ENCODE peak calls at places on chromosome 20, in eight cellular contexts. One of them, this sample, is unnamed.
A peak's percentile ranks its signal among the peaks of the same experiment; 100 is the strongest.

GRCh38 chr20:62280303-62280702 is 22.5 kb upstream of the ADRM1 start:
- DNase-seq in cardiac fibroblast: no peak
- DNase-seq in H9: no peak
- DNase-seq in IMR-90: no peak
- DNase-seq in uterus: no peak
- DNase-seq in psoas muscle: no peak
- DNase-seq in omental fat pad: no peak
- DNase-seq in activated CD8-positive, alpha-beta T cell treated with anti-CD3 and anti-CD28 coated beads for 36 hours: no peak
- DNase-seq in this sample: no peak

GRCh38 chr20:61925555-61926252 is 140.0 kb downstream of the TAF4 start:
- DNase-seq in cardiac fibroblast: peak; percentile 76
- DNase-seq in H9: no peak
- DNase-seq in IMR-90: peak; percentile 65
- DNase-seq in uterus: no peak
- DNase-seq in psoas muscle: peak; percentile 36
- DNase-seq in omental fat pad: no peak
- DNase-seq in activated CD8-positive, alpha-beta T cell treated with anti-CD3 and anti-CD28 coated beads for 36 hours: no peak
- DNase-seq in this sample: no peak

GRCh38 chr20:24070679-24071078 is 82.1 kb upstream of the GGTLC1 start:
- DNase-seq in cardiac fibroblast: no peak
- DNase-seq in H9: no peak
- DNase-seq in IMR-90: no peak
- DNase-seq in uterus: no peak
- DNase-seq in psoas muscle: no peak
- DNase-seq in omental fat pad: no peak
- DNase-seq in activated CD8-positive, alpha-beta T cell treated with anti-CD3 and anti-CD28 coated beads for 36 hours: no peak
- DNase-seq in this sample: no peak

GRCh38 chr20:58242824-58243223 is 14.4 kb upstream of the ANKRD60 start:
- DNase-seq in cardiac fibroblast: no peak
- DNase-seq in H9: no peak
- DNase-seq in IMR-90: no peak
- DNase-seq in uterus: no peak
- DNase-seq in psoas muscle: no peak
- DNase-seq in omental fat pad: no peak
- DNase-seq in activated CD8-positive, alpha-beta T cell treated with anti-CD3 and anti-CD28 coated beads for 36 hours: no peak
- DNase-seq in this sample: no peak

GRCh38 chr20:14861028-14861699 is 523.8 kb upstream of the FLRT3 start:
- DNase-seq in cardiac fibroblast: no peak
- DNase-seq in H9: no peak
- DNase-seq in IMR-90: no peak
- DNase-seq in uterus: no peak
- DNase-seq in psoas muscle: no peak
- DNase-seq in omental fat pad: no peak
- DNase-seq in activated CD8-positive, alpha-beta T cell treated with anti-CD3 and anti-CD28 coated beads for 36 hours: no peak
- DNase-seq in this sample: no peak

GRCh38 chr20:57281900-57282299 is 15.5 kb upstream of the BMP7 start:
- DNase-seq in cardiac fibroblast: no peak
- DNase-seq in H9: no peak
- DNase-seq in IMR-90: no peak
- DNase-seq in uterus: no peak
- DNase-seq in psoas muscle: no peak
- DNase-seq in omental fat pad: no peak
- DNase-seq in activated CD8-positive, alpha-beta T cell treated with anti-CD3 and anti-CD28 coated beads for 36 hours: no peak
- DNase-seq in this sample: no peak

GRCh38 chr20:1810926-1811620 is 84.1 kb upstream of the SIRPA start:
- DNase-seq in cardiac fibroblast: peak; percentile 47
- DNase-seq in H9: no peak
- DNase-seq in IMR-90: peak; percentile 72
- DNase-seq in uterus: no peak
- DNase-seq in psoas muscle: no peak
- DNase-seq in omental fat pad: no peak
- DNase-seq in activated CD8-positive, alpha-beta T cell treated with anti-CD3 and anti-CD28 coated beads for 36 hours: no peak
- DNase-seq in this sample: no peak

GRCh38 chr20:18577942-18578341 is 9.9 kb upstream of the DTD1 start:
- DNase-seq in cardiac fibroblast: no peak
- DNase-seq in H9: no peak
- DNase-seq in IMR-90: no peak
- DNase-seq in uterus: no peak
- DNase-seq in psoas muscle: no peak
- DNase-seq in omental fat pad: no peak
- DNase-seq in activated CD8-positive, alpha-beta T cell treated with anti-CD3 and anti-CD28 coated beads for 36 hours: no peak
- DNase-seq in this sample: no peak

GRCh38 chr20:31570735-31571617 is 34.1 kb upstream of the ID1 start:
- DNase-seq in cardiac fibroblast: no peak
- DNase-seq in H9: no peak
- DNase-seq in IMR-90: no peak
- DNase-seq in uterus: no peak
- DNase-seq in psoas muscle: no peak
- DNase-seq in omental fat pad: no peak
- DNase-seq in activated CD8-positive, alpha-beta T cell treated with anti-CD3 and anti-CD28 coated beads for 36 hours: no peak
- DNase-seq in this sample: no peak

GRCh38 chr20:63955281-63955845 is 853 bp downstream of the UCKL1 start:
- DNase-seq in cardiac fibroblast: peak; percentile 31
- DNase-seq in H9: no peak
- DNase-seq in IMR-90: no peak
- DNase-seq in uterus: no peak
- DNase-seq in psoas muscle: no peak
- DNase-seq in omental fat pad: no peak
- DNase-seq in activated CD8-positive, alpha-beta T cell treated with anti-CD3 and anti-CD28 coated beads for 36 hours: no peak
- DNase-seq in this sample: peak; percentile 68

GRCh38 chr20:4749326-4749725 is 27.6 kb downstream of the PRND start:
- DNase-seq in cardiac fibroblast: no peak
- DNase-seq in H9: no peak
- DNase-seq in IMR-90: no peak
- DNase-seq in uterus: no peak
- DNase-seq in psoas muscle: no peak
- DNase-seq in omental fat pad: no peak
- DNase-seq in activated CD8-positive, alpha-beta T cell treated with anti-CD3 and anti-CD28 coated beads for 36 hours: no peak
- DNase-seq in this sample: no peak

GRCh38 chr20:36343641-36344040 is 37.5 kb downstream of the DLGAP4 start:
- DNase-seq in cardiac fibroblast: no peak
- DNase-seq in H9: no peak
- DNase-seq in IMR-90: no peak
- DNase-seq in uterus: no peak
- DNase-seq in psoas muscle: no peak
- DNase-seq in omental fat pad: no peak
- DNase-seq in activated CD8-positive, alpha-beta T cell treated with anti-CD3 and anti-CD28 coated beads for 36 hours: no peak
- DNase-seq in this sample: no peak

DNA sequence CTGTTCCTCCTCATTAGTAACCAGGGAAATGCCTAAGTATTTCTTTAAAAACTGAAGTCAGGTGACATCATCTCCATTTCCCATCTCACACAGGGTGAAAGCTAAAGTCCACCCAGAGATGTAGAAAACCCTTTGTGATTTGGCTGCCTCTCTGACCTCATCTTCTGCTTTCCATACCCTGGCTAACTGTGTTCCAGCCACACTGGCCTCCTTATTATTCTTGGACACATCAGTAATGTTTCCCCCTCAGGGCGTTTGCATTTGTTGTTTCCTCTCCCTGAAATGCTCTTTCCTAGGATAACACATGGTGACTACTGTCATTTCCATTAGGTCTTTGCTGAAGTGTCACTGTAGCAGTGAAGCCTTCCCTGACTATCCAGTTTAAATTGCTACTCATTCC is 40.3 kb downstream of the ESF1 start:
- DNase-seq in cardiac fibroblast: peak; percentile 27
- DNase-seq in H9: no peak
- DNase-seq in IMR-90: no peak
- DNase-seq in uterus: no peak
- DNase-seq in psoas muscle: no peak
- DNase-seq in omental fat pad: no peak
- DNase-seq in activated CD8-positive, alpha-beta T cell treated with anti-CD3 and anti-CD28 coated beads for 36 hours: no peak
- DNase-seq in this sample: no peak
- TF ChIP-seq CTCF in cardiac fibroblast: no peak
- TF ChIP-seq CTCF in H9: no peak
- TF ChIP-seq CTCF in IMR-90: no peak
- TF ChIP-seq CTCF in uterus: no peak
- TF ChIP-seq CTCF in psoas muscle: no peak
- TF ChIP-seq CTCF in omental fat pad: no peak
- TF ChIP-seq CTCF in activated CD8-positive, alpha-beta T cell treated with anti-CD3 and anti-CD28 coated beads for 36 hours: no peak
- TF ChIP-seq CTCF in this sample: no peak

DNA sequence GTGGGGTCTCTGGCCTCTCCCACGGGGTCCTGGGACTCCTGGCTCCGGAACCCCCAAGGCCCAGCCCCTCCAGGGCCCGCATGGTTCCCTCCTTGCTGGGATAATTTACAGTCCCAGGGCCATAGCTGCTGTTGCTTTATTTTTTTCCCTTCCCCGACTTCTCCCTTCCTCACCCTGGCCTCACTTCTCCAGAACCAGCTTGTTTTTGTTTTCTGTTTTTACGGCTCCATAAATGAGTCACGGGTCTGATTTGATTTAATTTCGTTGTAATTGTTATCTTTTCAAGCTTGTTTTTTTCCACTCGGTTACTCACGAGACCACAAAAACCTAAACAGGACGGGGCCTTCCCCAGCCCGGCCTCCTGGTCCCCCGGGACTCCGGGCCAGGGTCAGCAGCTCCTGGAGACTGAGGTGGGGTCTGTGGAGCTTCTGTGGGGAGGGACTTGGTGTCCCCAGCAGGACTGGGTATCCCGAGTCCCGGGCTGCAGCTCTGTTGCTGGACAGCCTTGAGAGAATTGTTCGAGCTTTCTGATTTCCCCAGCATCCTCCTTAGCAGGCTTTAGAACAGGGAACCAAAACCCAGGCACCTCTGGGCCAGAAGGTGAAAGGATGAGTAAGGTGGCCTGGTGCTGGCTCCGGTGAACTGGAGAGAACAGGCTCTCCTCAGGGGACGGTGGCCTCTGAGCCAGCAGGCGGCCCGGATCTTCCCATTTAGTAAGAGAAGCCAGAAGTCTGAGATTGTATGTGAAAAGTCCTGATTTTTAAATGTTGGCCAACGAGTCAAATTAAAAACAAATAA is 94.9 kb downstream of the CEBPB start:
- DNase-seq in cardiac fibroblast: peak; percentile 81
- DNase-seq in H9: no peak
- DNase-seq in IMR-90: peak; percentile 86
- DNase-seq in uterus: peak; percentile 74
- DNase-seq in psoas muscle: no peak
- DNase-seq in omental fat pad: no peak
- DNase-seq in activated CD8-positive, alpha-beta T cell treated with anti-CD3 and anti-CD28 coated beads for 36 hours: no peak
- DNase-seq in this sample: no peak
- TF ChIP-seq CTCF in cardiac fibroblast: no peak
- TF ChIP-seq CTCF in H9: no peak
- TF ChIP-seq CTCF in IMR-90: peak; percentile 12
- TF ChIP-seq CTCF in uterus: peak; percentile 11
- TF ChIP-seq CTCF in psoas muscle: no peak
- TF ChIP-seq CTCF in omental fat pad: no peak
- TF ChIP-seq CTCF in activated CD8-positive, alpha-beta T cell treated with anti-CD3 and anti-CD28 coated beads for 36 hours: no peak
- TF ChIP-seq CTCF in this sample: no peak

GRCh38 chr20:2995796-2996195 is 47.6 kb upstream of the GNRH2 start:
- DNase-seq in cardiac fibroblast: no peak
- DNase-seq in H9: no peak
- DNase-seq in IMR-90: no peak
- DNase-seq in uterus: no peak
- DNase-seq in psoas muscle: no peak
- DNase-seq in omental fat pad: no peak
- DNase-seq in activated CD8-positive, alpha-beta T cell treated with anti-CD3 and anti-CD28 coated beads for 36 hours: no peak
- DNase-seq in this sample: no peak

GRCh38 chr20:3003416-3003815 is 40.0 kb upstream of the GNRH2 start:
- DNase-seq in cardiac fibroblast: no peak
- DNase-seq in H9: no peak
- DNase-seq in IMR-90: no peak
- DNase-seq in uterus: no peak
- DNase-seq in psoas muscle: no peak
- DNase-seq in omental fat pad: no peak
- DNase-seq in activated CD8-positive, alpha-beta T cell treated with anti-CD3 and anti-CD28 coated beads for 36 hours: no peak
- DNase-seq in this sample: no peak

GRCh38 chr20:2998728-2999127 is 44.7 kb upstream of the GNRH2 start:
- DNase-seq in cardiac fibroblast: no peak
- DNase-seq in H9: no peak
- DNase-seq in IMR-90: no peak
- DNase-seq in uterus: no peak
- DNase-seq in psoas muscle: no peak
- DNase-seq in omental fat pad: no peak
- DNase-seq in activated CD8-positive, alpha-beta T cell treated with anti-CD3 and anti-CD28 coated beads for 36 hours: no peak
- DNase-seq in this sample: no peak

GRCh38 chr20:3000852-3001523 is 42.4 kb upstream of the GNRH2 start:
- DNase-seq in cardiac fibroblast: peak; percentile 75
- DNase-seq in H9: no peak
- DNase-seq in IMR-90: peak; percentile 75
- DNase-seq in uterus: no peak
- DNase-seq in psoas muscle: no peak
- DNase-seq in omental fat pad: no peak
- DNase-seq in activated CD8-positive, alpha-beta T cell treated with anti-CD3 and anti-CD28 coated beads for 36 hours: no peak
- DNase-seq in this sample: no peak
- TF ChIP-seq CTCF in cardiac fibroblast: peak; percentile 39
- TF ChIP-seq CTCF in H9: peak; percentile 74
- TF ChIP-seq CTCF in IMR-90: peak; percentile 74
- TF ChIP-seq CTCF in uterus: peak; percentile 60
- TF ChIP-seq CTCF in psoas muscle: peak; percentile 67
- TF ChIP-seq CTCF in omental fat pad: no peak
- TF ChIP-seq CTCF in activated CD8-positive, alpha-beta T cell treated with anti-CD3 and anti-CD28 coated beads for 36 hours: no peak
- TF ChIP-seq CTCF in this sample: peak; percentile 42

DNA sequence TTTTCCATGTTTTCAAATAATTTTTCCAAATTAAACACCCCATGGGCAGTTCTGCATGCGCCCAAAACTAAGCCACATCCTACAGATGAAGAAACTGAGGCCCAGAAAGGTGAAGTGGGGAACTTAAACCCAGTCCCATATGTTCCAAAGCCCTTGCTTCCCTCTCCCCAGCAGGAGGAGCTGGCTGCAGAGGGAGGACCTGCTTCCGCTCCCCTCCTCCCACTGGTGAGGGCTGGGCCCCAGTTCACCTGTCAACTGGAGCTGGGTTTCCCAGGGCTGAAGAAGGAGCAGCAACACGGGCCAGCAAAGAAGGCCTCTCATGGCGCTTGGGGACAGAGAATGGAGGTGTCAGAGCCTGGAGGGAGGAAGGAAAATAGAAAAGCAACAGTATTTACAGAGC is 1.4 kb upstream of the RBPJL start:
- DNase-seq in cardiac fibroblast: no peak
- DNase-seq in H9: peak; percentile 46
- DNase-seq in IMR-90: no peak
- DNase-seq in uterus: no peak
- DNase-seq in psoas muscle: no peak
- DNase-seq in omental fat pad: no peak
- DNase-seq in activated CD8-positive, alpha-beta T cell treated with anti-CD3 and anti-CD28 coated beads for 36 hours: no peak
- DNase-seq in this sample: no peak
- TF ChIP-seq CTCF in cardiac fibroblast: no peak
- TF ChIP-seq CTCF in H9: peak; percentile 36
- TF ChIP-seq CTCF in IMR-90: no peak
- TF ChIP-seq CTCF in uterus: no peak
- TF ChIP-seq CTCF in psoas muscle: no peak
- TF ChIP-seq CTCF in omental fat pad: no peak
- TF ChIP-seq CTCF in activated CD8-positive, alpha-beta T cell treated with anti-CD3 and anti-CD28 coated beads for 36 hours: no peak
- TF ChIP-seq CTCF in this sample: no peak

GRCh38 chr20:43545837-43546578 is 12.8 kb upstream of the SGK2 start:
- DNase-seq in cardiac fibroblast: no peak
- DNase-seq in H9: no peak
- DNase-seq in IMR-90: no peak
- DNase-seq in uterus: no peak
- DNase-seq in psoas muscle: no peak
- DNase-seq in omental fat pad: no peak
- DNase-seq in activated CD8-positive, alpha-beta T cell treated with anti-CD3 and anti-CD28 coated beads for 36 hours: no peak
- DNase-seq in this sample: no peak
- TF ChIP-seq CTCF in cardiac fibroblast: no peak
- TF ChIP-seq CTCF in H9: no peak
- TF ChIP-seq CTCF in IMR-90: no peak
- TF ChIP-seq CTCF in uterus: no peak
- TF ChIP-seq CTCF in psoas muscle: no peak
- TF ChIP-seq CTCF in omental fat pad: no peak
- TF ChIP-seq CTCF in activated CD8-positive, alpha-beta T cell treated with anti-CD3 and anti-CD28 coated beads for 36 hours: no peak
- TF ChIP-seq CTCF in this sample: no peak

This sample was measured in D721Med.